ENCODE peak calls at places on chromosome 1, in eight cellular contexts. S, G, X, C, E, Y, K and Q are unnamed samples. For H3K27me3, the result is how much of the 10 kb centered on the place peaks cover.

GRCh38 chr1:179930867-179931266 is 23.7 kb upstream of the CEP350 start:
- DNase-seq in S (no peak), G (no peak), X (peak), C (no peak), E (no peak), Y (no peak), K (peak), Q (no peak)

GRCh38 chr1:19647643-19648042 is 3.5 kb downstream of the NBL1 start:
- DNase-seq in S (no peak), G (peak), X (no peak), C (peak), E (peak), Y (no peak), K (no peak), Q (no peak)

GRCh38 chr1:108190686-108191416 is 9.3 kb downstream of the SLC25A24 start:
- DNase-seq in S (no peak), G (no peak), X (no peak), C (no peak), E (no peak), Y (no peak), K (no peak), Q (no peak)

GRCh38 chr1:180606109-180606508 is 25.7 kb upstream of the XPR1 start:
- DNase-seq in S (no peak), G (no peak), X (no peak), C (no peak), E (no peak), Y (no peak), K (no peak), Q (no peak)

GRCh38 chr1:59638172-59638800 is 176.5 kb upstream of the HOOK1 start:
- DNase-seq in S (peak), G (peak), X (no peak), C (peak), E (peak), Y (no peak), K (peak), Q (peak)

GRCh38 chr1:103416681-103417318 is 108.7 kb upstream of the RNPC3 start:
- DNase-seq in S (no peak), G (no peak), X (no peak), C (peak), E (no peak), Y (no peak), K (peak), Q (no peak)

GRCh38 chr1:29332204-29332603 is 95.9 kb downstream of the PTPRU start:
- DNase-seq in S (no peak), G (peak), X (peak), C (peak), E (no peak), Y (no peak), K (peak), Q (no peak)

GRCh38 chr1:6260433-6260934 is 414 bp downstream of the GPR153 start:
- DNase-seq in S (no peak), G (peak), X (no peak), C (peak), E (peak), Y (no peak), K (no peak), Q (no peak)

GRCh38 chr1:165542015-165542631 is 1.7 kb upstream of the LRRC52 start:
- DNase-seq in S (no peak), G (no peak), X (no peak), C (no peak), E (no peak), Y (no peak), K (no peak), Q (no peak)

GRCh38 chr1:226656201-226656600 is 82.9 kb downstream of the ITPKB start:
- DNase-seq in S (no peak), G (no peak), X (no peak), C (no peak), E (no peak), Y (no peak), K (no peak), Q (no peak)

GRCh38 chr1:40392206-40392605 is 18.7 kb downstream of the SMAP2 start:
- DNase-seq in S (no peak), G (peak), X (peak), C (peak), E (no peak), Y (no peak), K (peak), Q (no peak)

GRCh38 chr1:53115403-53116306 is 26.8 kb downstream of the SLC1A7 start:
- DNase-seq in S (no peak), G (peak), X (no peak), C (no peak), E (peak), Y (no peak), K (peak), Q (no peak)

GRCh38 chr1:244796719-244797406 is 38.6 kb upstream of the COX20 start:
- DNase-seq in S (peak), G (peak), X (peak), C (peak), E (peak), Y (peak), K (peak), Q (no peak)

GRCh38 chr1:203093754-203094410 is 8.1 kb upstream of the MYOG start:
- DNase-seq in S (no peak), G (no peak), X (peak), C (peak), E (no peak), Y (no peak), K (no peak), Q (no peak)

GRCh38 chr1:231691618-231692259 is 65.1 kb downstream of the DISC1 start:
- DNase-seq in S (no peak), G (peak), X (peak), C (no peak), E (peak), Y (no peak), K (peak), Q (no peak)

GRCh38 chr1:118104956-118105355 is 80.1 kb downstream of the SPAG17 start:
- DNase-seq in S (no peak), G (no peak), X (no peak), C (peak), E (no peak), Y (no peak), K (no peak), Q (no peak)

GRCh38 chr1:163068716-163069115 is 445 bp upstream of the RGS4 start:
- DNase-seq in S (no peak), G (no peak), X (peak), C (peak), E (no peak), Y (no peak), K (peak), Q (no peak)

GRCh38 chr1:41540886-41541591 is 56.6 kb upstream of the EDN2 start:
- DNase-seq in S (no peak), G (no peak), X (peak), C (peak), E (peak), Y (no peak), K (peak), Q (no peak)

GRCh38 chr1:44820945-44821715 is 12.8 kb downstream of the BTBD19 start:
- DNase-seq in S (no peak), G (no peak), X (no peak), C (no peak), E (peak), Y (no peak), K (no peak), Q (no peak)

GRCh38 chr1:230826166-230826875 is 42.0 kb downstream of the C1orf198 start:
- DNase-seq in S (no peak), G (no peak), X (no peak), C (no peak), E (no peak), Y (no peak), K (no peak), Q (no peak)

DNA sequence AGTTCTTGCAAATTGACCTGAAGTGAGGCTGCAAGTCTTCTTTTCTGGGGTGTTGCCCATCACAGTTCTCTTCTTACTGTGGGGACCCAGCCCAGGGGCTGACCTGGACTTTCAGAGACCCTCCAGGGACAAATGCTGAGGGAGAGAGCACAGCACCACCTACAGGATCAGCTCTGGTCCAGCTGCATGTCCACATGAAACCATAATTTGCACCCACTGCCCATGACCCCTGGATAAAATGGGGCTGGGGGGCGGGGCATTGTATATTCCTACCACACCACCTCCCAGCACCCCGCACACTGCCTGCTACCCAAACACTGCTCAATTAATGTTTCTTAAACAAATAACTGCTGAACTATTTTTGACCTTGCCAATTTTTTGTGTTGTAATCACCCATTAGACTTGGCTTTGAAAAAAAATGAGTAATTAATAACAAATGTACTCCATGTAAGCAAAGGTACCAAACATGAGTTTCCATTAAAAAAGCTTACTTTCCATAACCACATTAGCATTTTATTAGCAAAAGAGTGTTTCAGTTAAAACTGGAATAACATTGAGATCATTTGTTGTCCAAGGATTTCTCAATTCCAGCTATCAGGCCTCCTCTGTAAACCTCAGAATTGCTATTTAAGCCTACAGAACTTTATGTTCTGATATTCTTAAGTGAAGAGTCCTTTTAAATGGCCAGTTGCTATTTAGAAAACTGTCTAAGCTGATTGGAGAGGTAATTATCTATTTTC is 168.0 kb upstream of the RAB4A start:
- DNase-seq in S (no peak), G (no peak), X (no peak), C (peak), E (no peak), Y (no peak), K (no peak), Q (no peak)
- H3K27me3 ChIP-seq in S (under half), G (under half), X (under half), C (under half), E (under half), Y (under half), K (under half), Q (under half)

DNA sequence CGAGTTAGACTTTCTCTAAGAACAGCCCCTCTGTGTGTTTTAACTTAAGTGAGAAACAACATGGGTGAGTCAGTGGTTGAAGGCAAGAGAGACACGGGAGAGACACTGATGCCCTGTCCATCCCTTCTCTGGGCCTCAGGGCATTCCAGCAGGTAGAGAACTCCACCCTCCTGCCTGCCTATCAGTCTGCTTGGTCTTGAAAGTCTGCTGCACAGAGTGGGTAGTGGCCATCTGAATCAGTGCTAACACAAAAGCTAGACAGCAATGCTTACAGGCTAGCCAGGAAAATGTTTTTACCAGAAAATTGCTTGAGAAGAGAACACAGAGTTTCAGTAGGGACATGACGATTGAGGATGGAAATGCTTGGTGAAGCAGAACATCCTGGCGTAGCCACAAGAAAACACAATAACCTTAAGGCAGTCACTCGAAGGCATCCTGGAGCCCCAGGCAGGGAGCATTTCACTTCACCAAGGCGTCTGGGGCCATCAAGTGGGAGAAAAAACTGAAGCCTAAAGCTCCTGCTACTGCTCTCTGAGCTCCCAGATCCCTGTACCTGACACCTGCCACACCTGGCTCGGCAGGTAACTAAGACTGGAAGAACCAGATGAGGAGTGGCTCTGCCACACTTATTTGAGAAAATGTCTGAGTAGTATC is 17.9 kb upstream of the LBR start:
- DNase-seq in S (no peak), G (no peak), X (no peak), C (no peak), E (no peak), Y (no peak), K (no peak), Q (peak)
- H3K4me3 ChIP-seq in S (no peak), G (no peak), X (no peak), C (no peak), E (no peak), Y (no peak), K (no peak), Q (no peak)

DNA sequence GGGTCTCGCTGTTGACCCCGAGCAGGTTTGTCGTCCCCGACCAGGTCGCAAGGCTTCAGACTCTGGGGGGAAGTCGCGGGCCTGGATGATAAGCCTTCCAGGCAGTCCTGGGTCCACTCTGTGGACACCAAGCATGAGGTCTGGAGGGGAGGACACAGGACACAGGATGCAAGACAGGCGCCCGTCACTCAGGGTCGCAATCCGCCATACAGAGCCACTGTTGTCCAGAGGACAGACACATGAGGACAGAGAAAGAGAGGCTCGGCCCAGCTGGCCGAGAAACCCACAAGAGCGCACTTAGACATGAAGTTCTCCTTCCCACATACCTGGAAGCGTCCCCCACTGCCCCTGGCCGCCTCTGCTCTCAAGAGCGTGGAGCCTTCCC is 4.8 kb upstream of the FOXD2 start:
- DNase-seq in S (no peak), G (no peak), X (no peak), C (no peak), E (no peak), Y (no peak), K (no peak), Q (no peak)
- H3K27me3 ChIP-seq in S (under half), G (half or more), X (under half), C (under half), E (under half), Y (under half), K (under half), Q (under half)

DNA sequence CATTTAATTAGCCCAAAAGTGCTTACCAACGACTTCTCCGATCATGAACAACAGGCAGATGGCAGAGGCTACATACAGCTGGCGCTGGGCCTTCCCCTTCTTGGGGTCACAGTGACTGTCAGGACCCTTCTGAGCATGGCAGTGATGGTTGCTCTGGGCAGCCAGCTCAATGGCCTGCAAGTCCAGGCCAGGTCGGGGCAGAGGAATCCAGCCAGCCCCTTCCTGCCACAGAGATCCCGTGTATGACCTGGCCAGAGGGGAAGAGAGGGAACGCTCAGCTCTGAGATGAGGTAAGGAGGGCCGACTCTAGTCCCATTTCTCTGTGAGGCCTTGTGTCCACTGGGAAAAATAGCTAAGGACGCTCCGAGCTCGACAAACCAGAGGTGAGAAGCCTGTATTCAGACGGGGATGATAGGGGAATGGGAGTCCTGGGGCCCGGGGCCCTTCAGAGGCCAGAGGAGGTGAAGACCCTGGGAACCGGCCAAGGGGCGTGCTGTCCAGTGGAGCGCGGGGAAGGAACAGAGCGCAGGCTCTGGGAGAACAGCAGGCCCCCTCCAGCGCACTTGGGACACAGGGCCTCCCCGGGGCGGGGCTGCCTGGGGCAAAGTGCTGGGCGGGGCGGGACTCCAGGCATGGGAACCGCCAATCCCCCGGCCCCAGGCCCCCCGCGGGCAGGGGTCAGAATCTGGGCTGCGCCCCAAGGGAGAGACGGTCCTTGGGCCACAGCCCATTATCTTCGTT is 777 bp downstream of the SLC30A2 start:
- DNase-seq in S (no peak), G (no peak), X (no peak), C (no peak), E (no peak), Y (no peak), K (no peak), Q (no peak)
- H3K4me3 ChIP-seq in S (no peak), G (no peak), X (no peak), C (no peak), E (no peak), Y (no peak), K (no peak), Q (no peak)

GRCh38 chr1:119485246-119485645 is 21.8 kb upstream of the HSD3B1 start:
- DNase-seq in S (no peak), G (no peak), X (no peak), C (no peak), E (no peak), Y (no peak), K (no peak), Q (no peak)
- H3K27me3 ChIP-seq in S (under half), G (under half), X (under half), C (under half), E (under half), Y (under half), K (under half), Q (under half)

GRCh38 chr1:2916153-2916552 is 105.1 kb upstream of the ACTRT2 start:
- DNase-seq in S (no peak), G (no peak), X (no peak), C (no peak), E (no peak), Y (no peak), K (no peak), Q (no peak)
- H3K4me3 ChIP-seq in S (no peak), G (no peak), X (no peak), C (no peak), E (no peak), Y (no peak), K (no peak), Q (no peak)

GRCh38 chr1:205545991-205546390 is 41.5 kb downstream of the CDK18 start:
- DNase-seq in S (no peak), G (no peak), X (no peak), C (no peak), E (no peak), Y (no peak), K (no peak), Q (no peak)

GRCh38 chr1:205547932-205548827 is 43.7 kb downstream of the CDK18 start:
- DNase-seq in S (no peak), G (no peak), X (no peak), C (peak), E (no peak), Y (no peak), K (no peak), Q (no peak)

GRCh38 chr1:205543351-205544305 is 39.2 kb downstream of the CDK18 start:
- DNase-seq in S (peak), G (peak), X (peak), C (peak), E (peak), Y (peak), K (peak), Q (peak)

GRCh38 chr1:205545001-205545919 is 40.8 kb downstream of the CDK18 start:
- DNase-seq in S (no peak), G (no peak), X (no peak), C (no peak), E (no peak), Y (no peak), K (no peak), Q (no peak)

DNA sequence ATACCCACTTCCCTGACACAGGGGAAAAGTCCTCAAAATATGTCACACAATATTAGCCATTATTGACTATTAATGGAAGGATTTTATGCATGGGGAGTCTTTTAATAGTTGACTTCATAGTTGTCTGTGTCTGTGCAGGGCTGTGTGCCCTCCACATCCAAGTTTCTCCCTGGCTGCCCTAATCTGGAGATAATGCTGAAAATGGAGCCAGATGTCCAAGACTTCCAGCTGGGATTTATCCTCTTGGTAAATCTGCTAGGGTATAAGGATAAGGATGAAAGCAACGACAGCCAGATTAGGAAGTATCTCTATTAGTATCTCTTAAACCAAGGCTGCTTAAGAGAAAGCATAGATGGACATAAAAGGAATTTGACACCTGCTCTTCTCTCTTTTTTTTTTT is 42.1 kb downstream of the CDK18 start:
- DNase-seq in S (no peak), G (no peak), X (no peak), C (no peak), E (no peak), Y (no peak), K (no peak), Q (no peak)
- H3K27me3 ChIP-seq in S (under half), G (half or more), X (under half), C (under half), E (under half), Y (under half), K (under half), Q (under half)